ENCODE peak calls at places on chromosomes 5 and 9, in eight cellular contexts. B is pancreas; R is upper lobe of left lung; V is AG04450; O is astrocyte of the spinal cord; S is NCI-H1092 treated with DMSO at 0.1 percent for 48 hours; I is activated CD8-positive, alpha-beta memory T cell treated with anti-CD3 and anti-CD28 coated beads for 48 hours; Q is A549. X is an unnamed sample.

GRCh38 chr5:9686211-9686610 is 56.1 kb upstream of the TAS2R1 start:
- DNase-seq in S (no peak), O (peak; percentile 71), B (no peak), R (no peak), I (no peak), Q (no peak), V (peak; percentile 23), X (no peak)

GRCh38 chr5:57276353-57276752 is 102.5 kb downstream of the GPBP1 start:
- DNase-seq in B (no peak), I (no peak), R (no peak), V (no peak), S (no peak), O (no peak), Q (no peak), X (no peak)

GRCh38 chr5:56669534-56670483 is 145.5 kb upstream of the MAP3K1 start:
- DNase-seq in I (peak; percentile 12), V (no peak), Q (no peak), R (peak; percentile 74), B (peak; percentile 94), S (peak; percentile 81), O (no peak), X (no peak)

GRCh38 chr9:136018257-136019031 is 57.3 kb upstream of the UBAC1 start:
- DNase-seq in Q (no peak), V (no peak), I (no peak), O (no peak), B (peak; percentile 1), R (no peak), S (no peak), X (no peak)

GRCh38 chr5:34005211-34005610 is 2.6 kb downstream of the AMACR start:
- DNase-seq in B (no peak), O (no peak), R (no peak), S (no peak), Q (no peak), I (no peak), V (no peak), X (no peak)

GRCh38 chr9:69174645-69175487 is 789 bp downstream of the TJP2 start:
- DNase-seq in S (peak; percentile 37), B (peak; percentile 15), R (peak; percentile 58), Q (no peak), O (peak; percentile 95), I (peak; percentile 35), V (peak; percentile 93), X (peak; percentile 13)

GRCh38 chr5:111746791-111747190 is 10.2 kb downstream of the NREP start:
- DNase-seq in I (no peak), B (no peak), V (no peak), Q (no peak), S (no peak), R (no peak), O (no peak), X (no peak)

GRCh38 chr5:122101636-122102285 is 23.7 kb upstream of the LOX start:
- DNase-seq in V (no peak), I (no peak), O (peak; percentile 80), B (no peak), Q (peak; percentile 44), R (no peak), S (peak; percentile 27), X (no peak)

GRCh38 chr5:11851965-11852745 is 52.1 kb downstream of the CTNND2 start:
- DNase-seq in B (no peak), Q (no peak), V (no peak), S (no peak), I (no peak), R (no peak), O (no peak), X (no peak)

GRCh38 chr9:91101598-91102168 is 260.0 kb downstream of the AUH start:
- DNase-seq in B (no peak), R (peak; percentile 51), O (no peak), V (no peak), Q (no peak), S (no peak), I (peak; percentile 56), X (no peak)

GRCh38 chr5:72693001-72693442 is 123.4 kb upstream of the TNPO1 start:
- DNase-seq in Q (no peak), R (no peak), V (no peak), I (no peak), O (no peak), S (no peak), B (no peak), X (no peak)

GRCh38 chr5:139670369-139671095 is 22.4 kb downstream of the CXXC5 start:
- DNase-seq in B (no peak), R (no peak), Q (no peak), O (no peak), I (no peak), S (peak; percentile 23), V (no peak), X (no peak)

GRCh38 chr9:101158361-101158760 is 129.8 kb downstream of the PLPPR1 start:
- DNase-seq in V (no peak), Q (no peak), I (no peak), R (no peak), B (no peak), S (no peak), O (no peak), X (no peak)

GRCh38 chr5:154345255-154345952 is 100.4 kb upstream of the SAP30L start:
- DNase-seq in S (no peak), R (no peak), I (no peak), B (no peak), O (no peak), V (no peak), Q (no peak), X (no peak)

GRCh38 chr9:124450241-124450924 is at the start of gene ADGRD2:
- DNase-seq in O (peak; percentile 9), B (peak; percentile 15), Q (no peak), R (no peak), V (no peak), I (no peak), S (peak; percentile 65), X (no peak)

GRCh38 chr9:77980622-77981021 is 51.0 kb downstream of the GNAQ start:
- DNase-seq in O (peak; percentile 45), B (no peak), I (no peak), V (no peak), Q (no peak), S (no peak), R (no peak), X (no peak)

X was measured in GOT3.